ENCODE peak calls at places on chromosomes 12 and 14, in four cellular contexts. One of them, this sample, is unnamed.

GRCh38 chr12:65121049-65121955 is at the start of gene WIF1:
- DNase-seq in stomach: peak
- DNase-seq in heart left ventricle: peak
- DNase-seq in ovary: no peak
- DNase-seq in this sample: no peak

GRCh38 chr12:121494093-121494787 is 86.6 kb downstream of the KDM2B start:
- DNase-seq in ovary: peak
- DNase-seq in stomach: peak
- DNase-seq in heart left ventricle: no peak
- DNase-seq in this sample: peak

GRCh38 chr14:100892496-100893227 is 10.9 kb downstream of the RTL1 start:
- DNase-seq in ovary: no peak
- DNase-seq in stomach: peak
- DNase-seq in heart left ventricle: no peak
- DNase-seq in this sample: peak

GRCh38 chr12:115354007-115354452 is 670.1 kb upstream of the TBX3 start:
- DNase-seq in ovary: peak
- DNase-seq in heart left ventricle: peak
- DNase-seq in stomach: peak
- DNase-seq in this sample: peak

GRCh38 chr12:13093850-13094225 is 9.6 kb downstream of the GSG1 start:
- DNase-seq in heart left ventricle: no peak
- DNase-seq in ovary: peak
- DNase-seq in stomach: no peak
- DNase-seq in this sample: no peak

GRCh38 chr12:76664731-76665130 is 99.2 kb upstream of the ZDHHC17 start:
- DNase-seq in ovary: no peak
- DNase-seq in stomach: no peak
- DNase-seq in heart left ventricle: no peak
- DNase-seq in this sample: no peak

GRCh38 chr12:133058203-133059125 is 21.2 kb downstream of the ZNF84 start:
- DNase-seq in heart left ventricle: no peak
- DNase-seq in ovary: no peak
- DNase-seq in stomach: no peak
- DNase-seq in this sample: no peak

GRCh38 chr14:71438684-71439083 is 493.5 kb upstream of the RGS6 start:
- DNase-seq in ovary: no peak
- DNase-seq in stomach: no peak
- DNase-seq in heart left ventricle: no peak
- DNase-seq in this sample: no peak

GRCh38 chr12:24948816-24949722 is at the start of gene BCAT1:
- DNase-seq in stomach: peak
- DNase-seq in heart left ventricle: peak
- DNase-seq in ovary: peak
- DNase-seq in this sample: peak
- H3K27ac ChIP-seq in stomach: no peak
- H3K27ac ChIP-seq in heart left ventricle: no peak
- H3K27ac ChIP-seq in ovary: no peak
- H3K27ac ChIP-seq in this sample: peak

DNA sequence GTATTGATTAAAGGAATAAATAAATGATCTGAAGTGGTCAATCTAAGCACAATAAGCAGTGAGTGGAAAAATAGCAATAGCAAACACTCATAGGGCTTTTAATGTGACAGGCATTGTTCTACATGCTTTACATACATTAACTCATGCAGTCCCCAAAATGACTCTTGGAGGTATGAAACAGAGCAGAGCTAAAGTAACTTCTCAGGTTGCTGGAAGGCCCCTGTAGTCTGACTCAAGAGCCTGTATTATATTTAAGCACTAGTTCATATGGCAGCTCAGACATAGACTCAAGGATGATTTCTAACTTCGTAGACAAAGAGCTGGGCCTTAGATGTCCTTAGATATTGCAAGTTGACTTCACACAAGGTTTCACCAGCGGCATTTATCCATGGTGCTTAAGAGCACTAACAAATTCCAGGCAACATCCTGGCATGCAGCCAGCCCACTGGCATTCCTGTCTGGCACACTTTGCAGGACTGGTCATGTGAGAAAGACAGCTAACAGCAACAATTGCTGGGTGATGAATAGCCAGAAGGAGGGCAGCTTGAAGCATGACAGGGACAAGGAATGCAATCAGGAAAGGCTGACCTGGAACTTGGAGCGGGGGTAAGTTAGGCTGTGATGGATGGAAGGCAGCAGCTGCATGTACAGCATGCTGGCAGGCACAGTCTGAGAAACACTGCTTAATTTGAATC is 22.9 kb upstream of the KTN1 start:
- DNase-seq in ovary: peak
- DNase-seq in heart left ventricle: peak
- DNase-seq in stomach: peak
- DNase-seq in this sample: no peak
- H3K4me3 ChIP-seq in ovary: no peak
- H3K4me3 ChIP-seq in heart left ventricle: no peak
- H3K4me3 ChIP-seq in stomach: no peak
- H3K4me3 ChIP-seq in this sample: no peak

DNA sequence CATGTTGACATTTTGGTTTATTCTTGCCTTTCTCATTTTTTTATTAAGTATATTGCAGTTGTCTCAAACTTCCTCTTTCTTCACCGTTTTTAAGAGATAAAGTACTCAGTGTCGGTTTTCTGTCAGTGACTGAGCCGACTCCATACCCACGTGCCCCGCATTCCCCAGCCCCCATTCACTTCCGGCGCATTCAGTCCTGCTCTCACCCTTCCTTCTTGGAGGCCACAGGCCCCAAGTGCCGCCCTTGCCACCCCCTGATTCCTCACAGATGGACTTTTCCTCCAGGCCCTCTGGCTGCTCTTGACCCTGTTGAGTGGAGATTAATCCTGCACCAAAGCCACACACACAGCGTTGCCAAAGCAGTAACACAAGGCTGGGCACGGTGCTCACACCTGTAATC is 19.1 kb upstream of the DNAH10 start:
- DNase-seq in stomach: no peak
- DNase-seq in ovary: no peak
- DNase-seq in heart left ventricle: no peak
- DNase-seq in this sample: no peak
- TF ChIP-seq POLR2A in stomach: no peak
- TF ChIP-seq POLR2A in ovary: no peak
- TF ChIP-seq POLR2A in heart left ventricle: no peak
- TF ChIP-seq POLR2A in this sample: no peak

GRCh38 chr14:105248368-105249174 is at the start of gene BTBD6:
- DNase-seq in heart left ventricle: peak
- DNase-seq in ovary: peak
- DNase-seq in stomach: peak
- DNase-seq in this sample: peak
- H3K27ac ChIP-seq in heart left ventricle: peak
- H3K27ac ChIP-seq in ovary: peak
- H3K27ac ChIP-seq in stomach: peak
- H3K27ac ChIP-seq in this sample: peak

This sample was measured in Peyer's patch.